ENCODE peak calls at places on chromosomes 3 and 15, in eight cellular contexts. K is stomach, L is transverse colon, B is A549, D is HepG2, R is breast epithelium, E is tibial nerve, H is HCT116. T is an unnamed sample.

GRCh38 chr3:191263850-191264249 is 64.8 kb downstream of the OSTN start:
- DNase-seq in K (no peak), L (no peak), B (no peak), D (no peak), R (no peak), E (no peak), H (no peak), T (no peak)

GRCh38 chr3:1118074-1118473 is 25.2 kb downstream of the CNTN6 start:
- DNase-seq in K (no peak), L (no peak), B (no peak), D (no peak), R (no peak), E (no peak), H (no peak), T (no peak)

GRCh38 chr3:53842436-53843194 is 3.6 kb downstream of the CHDH start:
- DNase-seq in K (peak), L (peak), B (peak), D (peak), R (peak), E (peak), H (peak), T (peak)

GRCh38 chr3:127822836-127823589 is 698 bp upstream of the MGLL start:
- DNase-seq in K (peak), L (peak), B (peak), D (no peak), R (no peak), E (peak), H (no peak), T (peak)

GRCh38 chr15:68314563-68314962 is 37.0 kb downstream of the FEM1B start:
- DNase-seq in K (peak), L (no peak), B (no peak), D (peak), R (no peak), E (peak), H (no peak), T (peak)

GRCh38 chr15:77775373-77775772 is 142.7 kb upstream of the LINGO1 start:
- DNase-seq in K (no peak), L (no peak), B (no peak), D (no peak), R (no peak), E (no peak), H (no peak), T (no peak)

GRCh38 chr15:73346735-73347312 is 21.9 kb downstream of the HCN4 start:
- DNase-seq in K (peak), L (peak), B (peak), D (peak), R (peak), E (no peak), H (peak), T (peak)

GRCh38 chr3:117486709-117487394 is 777.3 kb downstream of the TUSC7 start:
- DNase-seq in K (no peak), L (no peak), B (no peak), D (no peak), R (no peak), E (no peak), H (no peak), T (no peak)

GRCh38 chr15:88744548-88745020 is 58.7 kb upstream of the ACAN start:
- DNase-seq in K (no peak), L (no peak), B (no peak), D (no peak), R (no peak), E (no peak), H (no peak), T (no peak)

GRCh38 chr3:48125886-48126622 is 62.2 kb downstream of the CDC25A start:
- DNase-seq in K (no peak), L (no peak), B (no peak), D (no peak), R (no peak), E (no peak), H (no peak), T (no peak)

GRCh38 chr3:179739816-179740594 is 87.2 kb downstream of the USP13 start:
- DNase-seq in K (no peak), L (no peak), B (no peak), D (peak), R (no peak), E (no peak), H (no peak), T (no peak)

GRCh38 chr3:40593351-40593750 is 68.6 kb downstream of the ZNF621 start:
- DNase-seq in K (no peak), L (no peak), B (no peak), D (no peak), R (no peak), E (no peak), H (no peak), T (no peak)

GRCh38 chr3:38360345-38360744 is 13.8 kb downstream of the XYLB start:
- DNase-seq in K (no peak), L (no peak), B (no peak), D (no peak), R (no peak), E (no peak), H (no peak), T (no peak)

GRCh38 chr3:59424268-59425010 is 374.6 kb upstream of the CFAP20DC start:
- DNase-seq in K (no peak), L (no peak), B (no peak), D (no peak), R (no peak), E (no peak), H (no peak), T (no peak)

GRCh38 chr3:46664971-46665762 is 28.3 kb downstream of the ALS2CL start:
- DNase-seq in K (peak), L (no peak), B (no peak), D (no peak), R (no peak), E (no peak), H (no peak), T (no peak)

GRCh38 chr3:38004415-38005075 is 14.0 kb downstream of the VILL start:
- DNase-seq in K (peak), L (peak), B (peak), D (peak), R (peak), E (peak), H (peak), T (peak)

GRCh38 chr3:77065750-77066149 is 25.9 kb downstream of the ROBO2 start:
- DNase-seq in K (no peak), L (no peak), B (no peak), D (no peak), R (no peak), E (no peak), H (no peak), T (no peak)

GRCh38 chr3:11661052-11661656 is 17.4 kb upstream of the VGLL4 start:
- DNase-seq in K (no peak), L (no peak), B (peak), D (no peak), R (no peak), E (no peak), H (no peak), T (no peak)

GRCh38 chr3:152076148-152076547 is 192.6 kb upstream of the MBNL1 start:
- DNase-seq in K (no peak), L (no peak), B (no peak), D (no peak), R (no peak), E (no peak), H (no peak), T (no peak)

GRCh38 chr3:147237991-147238390 is 168.4 kb downstream of the ZIC4 start:
- DNase-seq in K (no peak), L (no peak), B (no peak), D (no peak), R (no peak), E (no peak), H (no peak), T (no peak)

GRCh38 chr15:48062476-48062875 is 58.3 kb upstream of the SLC24A5 start:
- DNase-seq in K (no peak), L (no peak), B (no peak), D (no peak), R (no peak), E (no peak), H (no peak), T (no peak)

DNA sequence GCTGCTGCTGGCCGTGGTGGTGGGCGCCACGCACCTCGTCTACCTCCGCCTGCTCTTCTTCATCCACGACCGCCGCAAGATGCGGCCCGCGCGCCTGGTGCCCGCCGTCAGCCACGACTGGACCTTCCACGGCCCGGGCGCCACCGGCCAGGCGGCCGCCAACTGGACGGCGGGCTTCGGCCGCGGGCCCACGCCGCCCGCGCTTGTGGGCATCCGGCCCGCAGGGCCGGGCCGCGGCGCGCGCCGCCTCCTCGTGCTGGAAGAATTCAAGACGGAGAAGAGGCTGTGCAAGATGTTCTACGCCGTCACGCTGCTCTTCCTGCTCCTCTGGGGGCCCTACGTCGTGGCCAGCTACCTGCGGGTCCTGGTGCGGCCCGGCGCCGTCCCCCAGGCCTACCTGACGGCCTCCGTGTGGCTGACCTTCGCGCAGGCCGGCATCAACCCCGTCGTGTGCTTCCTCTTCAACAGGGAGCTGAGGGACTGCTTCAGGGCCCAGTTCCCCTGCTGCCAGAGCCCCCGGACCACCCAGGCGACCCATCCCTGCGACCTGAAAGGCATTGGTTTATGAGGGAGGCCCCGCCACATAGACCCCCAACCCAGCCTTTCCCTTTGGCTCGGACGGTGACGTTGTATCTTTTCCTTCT is 1.1 kb downstream of the GPR27 start:
- DNase-seq in K (no peak), L (no peak), B (no peak), D (no peak), R (no peak), E (no peak), H (no peak), T (no peak)
- H3K4me3 ChIP-seq in K (peak), L (no peak), B (peak), D (no peak), R (peak), E (peak), H (no peak), T (peak)

DNA sequence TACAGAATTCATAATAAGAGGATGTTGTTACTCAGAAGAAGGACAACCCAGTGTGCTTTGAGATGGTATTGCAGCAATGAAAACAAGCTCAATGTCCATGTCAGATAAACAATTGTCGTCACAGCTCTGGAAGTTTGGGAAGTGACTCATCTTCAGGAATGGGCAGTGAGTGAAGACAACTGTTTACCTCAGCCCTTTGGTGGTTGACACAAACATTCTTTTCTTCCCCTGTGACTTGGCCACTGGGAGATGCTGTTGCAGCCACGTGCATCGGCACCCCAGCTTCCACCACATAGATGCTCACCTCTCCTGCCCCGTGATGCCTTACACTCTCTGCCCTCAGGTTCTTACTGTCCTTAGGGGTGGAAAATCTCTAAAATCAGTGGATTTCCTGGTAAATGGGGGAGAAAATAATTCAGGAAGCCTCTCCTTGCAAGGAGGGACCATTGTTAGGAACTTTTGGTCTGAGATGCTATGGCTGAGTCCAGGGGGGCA is 114.1 kb upstream of the GALNT15 start:
- DNase-seq in K (no peak), L (peak), B (peak), D (peak), R (no peak), E (peak), H (peak), T (peak)
- TF ChIP-seq POLR2A in K (no peak), L (no peak), B (no peak), D (no peak), R (no peak), E (no peak), H (no peak), T (no peak)

DNA sequence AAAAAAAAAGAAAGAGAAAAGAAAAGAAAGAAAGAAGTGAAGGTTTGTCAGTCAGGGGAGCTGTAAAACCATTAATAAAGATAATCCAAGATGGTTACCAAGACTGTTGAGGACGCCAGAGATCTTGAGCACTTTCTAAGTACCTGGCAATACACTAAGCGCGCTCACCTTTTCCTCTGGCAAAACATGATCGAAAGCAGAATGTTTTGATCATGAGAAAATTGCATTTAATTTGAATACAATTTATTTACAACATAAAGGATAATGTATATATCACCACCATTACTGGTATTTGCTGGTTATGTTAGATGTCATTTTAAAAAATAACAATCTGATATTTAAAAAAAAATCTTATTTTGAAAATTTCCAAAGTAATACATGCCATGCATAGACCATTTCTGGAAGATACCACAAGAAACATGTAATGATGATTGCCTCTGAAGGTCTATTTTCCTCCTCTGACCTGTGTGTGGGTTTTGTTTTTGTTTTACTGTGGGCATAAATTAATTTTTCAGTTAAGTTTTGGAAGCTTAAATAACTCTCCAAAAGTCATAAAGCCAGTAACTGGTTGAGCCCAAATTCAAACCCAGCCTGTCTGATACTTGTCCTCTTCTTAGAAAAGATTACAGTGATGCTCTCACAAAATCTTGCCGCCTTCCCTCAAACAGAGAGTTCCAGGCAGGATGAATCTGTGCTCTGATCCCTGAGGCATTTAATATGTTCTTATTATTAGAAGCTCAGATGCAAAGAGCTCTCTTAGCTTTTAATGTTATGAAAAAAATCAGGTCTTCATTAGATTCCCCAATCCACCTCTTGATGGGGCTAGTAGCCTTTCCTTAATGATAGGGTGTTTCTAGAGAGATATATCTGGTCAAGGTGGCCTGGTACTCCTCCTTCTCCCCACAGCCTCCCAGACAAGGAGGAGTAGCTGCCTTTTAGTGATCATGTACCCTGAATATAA is 2.0 kb downstream of the B2M start:
- DNase-seq in K (no peak), L (no peak), B (peak), D (peak), R (no peak), E (no peak), H (no peak), T (no peak)
- H3K4me3 ChIP-seq in K (peak), L (peak), B (peak), D (peak), R (peak), E (peak), H (peak), T (peak)

DNA sequence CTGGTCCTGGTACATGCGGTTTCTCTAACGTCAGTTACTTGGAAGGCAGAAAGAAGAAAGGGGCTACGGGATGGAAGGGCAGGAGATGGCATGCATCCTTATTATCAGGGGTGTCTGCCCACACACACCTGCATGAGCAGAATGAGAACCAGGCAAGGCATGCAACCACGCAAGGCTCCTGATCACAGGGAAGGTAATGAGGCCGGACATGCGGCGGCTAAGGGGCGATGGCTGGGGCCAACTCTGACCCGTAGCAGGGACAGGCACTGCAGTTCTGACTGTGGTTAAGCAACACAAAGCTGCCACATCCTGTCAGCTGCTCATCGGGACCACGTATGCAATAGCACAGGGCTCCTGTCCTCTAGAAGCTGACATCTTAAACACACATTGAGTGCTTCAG is 73.1 kb downstream of the OXNAD1 start:
- DNase-seq in K (peak), L (peak), B (no peak), D (no peak), R (no peak), E (no peak), H (no peak), T (no peak)
- TF ChIP-seq POLR2A in K (no peak), L (no peak), B (no peak), D (no peak), R (no peak), E (no peak), H (no peak), T (no peak)

DNA sequence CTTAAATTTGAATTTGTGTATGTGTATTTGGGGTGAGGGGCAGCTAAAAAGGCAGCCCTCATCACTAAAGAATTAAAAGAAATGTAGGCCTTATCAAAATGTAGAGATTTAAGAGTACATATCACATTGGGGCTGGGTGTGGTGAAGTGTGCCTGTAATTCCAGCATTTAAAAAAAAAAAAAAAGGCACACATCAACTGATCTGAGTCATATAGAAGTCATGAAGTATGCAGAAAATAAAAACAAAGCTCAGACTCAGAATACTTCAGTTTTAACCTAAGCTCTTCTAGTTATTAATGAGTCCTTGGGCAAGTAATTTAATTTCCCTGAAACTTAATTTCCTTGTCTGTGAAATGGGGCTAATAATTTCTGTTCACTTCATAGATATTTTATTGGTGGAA is 31.6 kb downstream of the SLC24A1 start:
- DNase-seq in K (no peak), L (no peak), B (no peak), D (no peak), R (no peak), E (no peak), H (no peak), T (no peak)
- H3K4me3 ChIP-seq in K (no peak), L (no peak), B (no peak), D (no peak), R (no peak), E (no peak), H (no peak), T (no peak)

DNA sequence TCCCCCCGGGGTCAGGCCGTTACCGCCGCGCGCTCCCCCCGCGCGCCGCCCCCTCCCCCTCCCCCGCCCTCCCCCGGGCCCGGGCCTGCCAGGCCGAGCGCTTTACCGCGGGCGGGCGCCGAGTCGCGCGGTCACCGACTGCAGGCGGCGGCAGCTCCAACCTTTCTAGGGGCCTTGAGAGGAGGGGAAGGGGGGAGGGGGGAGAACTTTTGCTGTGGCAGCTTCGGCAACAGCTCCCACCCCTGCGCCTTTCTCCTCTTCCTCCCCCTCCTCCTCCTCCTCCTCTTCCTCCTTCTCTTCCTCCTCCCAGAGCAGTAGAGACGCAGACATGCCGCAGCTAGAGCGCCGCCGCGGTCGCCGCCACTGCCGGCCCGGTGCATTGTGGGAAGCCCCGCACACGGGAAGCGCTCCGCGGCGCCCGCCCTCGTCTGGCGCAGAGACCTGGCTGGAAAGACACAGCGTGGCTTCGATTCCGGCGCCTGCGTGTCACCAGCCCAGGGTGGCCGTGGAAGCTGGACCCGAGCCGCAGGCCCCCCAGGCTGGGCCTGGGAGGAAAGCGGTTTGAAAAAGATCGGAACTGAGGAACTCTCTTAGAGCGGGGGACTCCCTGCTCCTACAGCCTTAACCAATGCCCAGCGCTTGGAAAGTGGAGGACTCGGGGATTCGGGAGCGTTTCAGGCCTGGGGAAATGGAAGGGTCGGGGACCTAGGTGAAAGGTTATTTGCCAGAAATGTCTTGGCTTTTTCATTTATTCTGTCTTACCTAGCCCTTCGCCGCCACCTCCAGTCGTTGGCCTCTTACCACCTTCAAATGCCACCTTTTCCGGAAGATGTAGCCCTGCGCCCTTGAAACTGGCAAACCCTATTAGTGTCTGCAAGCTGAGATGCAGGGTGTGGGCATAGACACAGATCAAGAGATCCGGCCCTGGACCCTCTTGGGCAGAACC is at the start of gene ZNF148:
- DNase-seq in K (peak), L (peak), B (peak), D (peak), R (peak), E (peak), H (peak), T (peak)
- TF ChIP-seq POLR2A in K (no peak), L (peak), B (peak), D (peak), R (peak), E (peak), H (peak), T (peak)

GRCh38 chr15:42402806-42403205 is 43.5 kb downstream of the CAPN3 start:
- DNase-seq in K (no peak), L (no peak), B (no peak), D (no peak), R (no peak), E (no peak), H (no peak), T (no peak)

GRCh38 chr15:42405876-42406482 is 46.7 kb downstream of the CAPN3 start:
- DNase-seq in K (no peak), L (no peak), B (no peak), D (peak), R (no peak), E (no peak), H (no peak), T (no peak)

GRCh38 chr15:42403389-42403788 is 44.1 kb downstream of the CAPN3 start:
- DNase-seq in K (no peak), L (no peak), B (no peak), D (no peak), R (no peak), E (no peak), H (no peak), T (no peak)

GRCh38 chr15:42404461-42405235 is 45.3 kb downstream of the CAPN3 start:
- DNase-seq in K (no peak), L (no peak), B (no peak), D (peak), R (no peak), E (no peak), H (no peak), T (no peak)

GRCh38 chr15:42401544-42402478 is 42.5 kb downstream of the CAPN3 start:
- DNase-seq in K (no peak), L (no peak), B (no peak), D (no peak), R (no peak), E (no peak), H (peak), T (no peak)
- H3K4me3 ChIP-seq in K (no peak), L (no peak), B (no peak), D (no peak), R (no peak), E (no peak), H (peak), T (no peak)

GRCh38 chr15:41513282-41514227 is at the start of gene LTK:
- DNase-seq in K (no peak), L (peak), B (no peak), D (no peak), R (no peak), E (no peak), H (peak), T (peak)
- TF ChIP-seq POLR2A in K (no peak), L (no peak), B (no peak), D (no peak), R (no peak), E (no peak), H (no peak), T (no peak)

GRCh38 chr3:143831208-143831607 is 17.1 kb downstream of the SLC9A9 start:
- DNase-seq in K (no peak), L (no peak), B (no peak), D (no peak), R (no peak), E (no peak), H (no peak), T (no peak)
- H3K4me3 ChIP-seq in K (no peak), L (no peak), B (no peak), D (no peak), R (no peak), E (no peak), H (no peak), T (no peak)